ENCODE peak calls at places on chromosomes 13 and 19, in nine cellular contexts. One of them, this sample, is unnamed.

GRCh38 chr13:44523176-44524017 is 52.7 kb downstream of the TSC22D1 start:
- DNase-seq in stomach: no peak
- DNase-seq in ELR: peak; percentile 61
- DNase-seq in activated CD8-positive, alpha-beta T cell treated with anti-CD3 and anti-CD28 coated beads, Interleukin-2, amount 10 ng/mL, durations not matched to agents 7 days and 5 days: no peak
- DNase-seq in T-helper 1 cell: no peak
- DNase-seq in NCI-H2081: no peak
- DNase-seq in KG1: no peak
- DNase-seq in naive thymus-derived CD4-positive, alpha-beta T cell: no peak
- DNase-seq in neural progenitor cell: no peak
- DNase-seq in this sample: no peak

GRCh38 chr19:39327990-39328705 is 7.5 kb upstream of the LRFN1 start:
- DNase-seq in stomach: peak; percentile 91
- DNase-seq in ELR: peak; percentile 76
- DNase-seq in activated CD8-positive, alpha-beta T cell treated with anti-CD3 and anti-CD28 coated beads, Interleukin-2, amount 10 ng/mL, durations not matched to agents 7 days and 5 days: peak; percentile 86
- DNase-seq in T-helper 1 cell: peak; percentile 72
- DNase-seq in NCI-H2081: peak; percentile 47
- DNase-seq in KG1: no peak
- DNase-seq in naive thymus-derived CD4-positive, alpha-beta T cell: peak; percentile 80
- DNase-seq in neural progenitor cell: peak; percentile 93
- DNase-seq in this sample: peak; percentile 64

GRCh38 chr13:43319617-43320444 is 296.4 kb downstream of the DNAJC15 start:
- DNase-seq in stomach: no peak
- DNase-seq in ELR: no peak
- DNase-seq in activated CD8-positive, alpha-beta T cell treated with anti-CD3 and anti-CD28 coated beads, Interleukin-2, amount 10 ng/mL, durations not matched to agents 7 days and 5 days: no peak
- DNase-seq in T-helper 1 cell: no peak
- DNase-seq in NCI-H2081: no peak
- DNase-seq in KG1: no peak
- DNase-seq in naive thymus-derived CD4-positive, alpha-beta T cell: no peak
- DNase-seq in neural progenitor cell: peak; percentile 57
- DNase-seq in this sample: no peak

GRCh38 chr19:51702103-51702753 is 9.1 kb downstream of the SPACA6 start:
- DNase-seq in stomach: peak; percentile 92
- DNase-seq in ELR: peak; percentile 48
- DNase-seq in activated CD8-positive, alpha-beta T cell treated with anti-CD3 and anti-CD28 coated beads, Interleukin-2, amount 10 ng/mL, durations not matched to agents 7 days and 5 days: peak; percentile 41
- DNase-seq in T-helper 1 cell: peak; percentile 47
- DNase-seq in NCI-H2081: no peak
- DNase-seq in KG1: no peak
- DNase-seq in naive thymus-derived CD4-positive, alpha-beta T cell: no peak
- DNase-seq in neural progenitor cell: peak; percentile 85
- DNase-seq in this sample: no peak

GRCh38 chr13:34458756-34459462 is 483.2 kb upstream of the NBEA start:
- DNase-seq in stomach: no peak
- DNase-seq in ELR: no peak
- DNase-seq in activated CD8-positive, alpha-beta T cell treated with anti-CD3 and anti-CD28 coated beads, Interleukin-2, amount 10 ng/mL, durations not matched to agents 7 days and 5 days: no peak
- DNase-seq in T-helper 1 cell: no peak
- DNase-seq in NCI-H2081: peak; percentile 26
- DNase-seq in KG1: no peak
- DNase-seq in naive thymus-derived CD4-positive, alpha-beta T cell: no peak
- DNase-seq in neural progenitor cell: no peak
- DNase-seq in this sample: no peak

GRCh38 chr19:20038358-20039202 is 725 bp downstream of the ZNF682 start:
- DNase-seq in stomach: no peak
- DNase-seq in ELR: no peak
- DNase-seq in activated CD8-positive, alpha-beta T cell treated with anti-CD3 and anti-CD28 coated beads, Interleukin-2, amount 10 ng/mL, durations not matched to agents 7 days and 5 days: no peak
- DNase-seq in T-helper 1 cell: no peak
- DNase-seq in NCI-H2081: no peak
- DNase-seq in KG1: no peak
- DNase-seq in naive thymus-derived CD4-positive, alpha-beta T cell: no peak
- DNase-seq in neural progenitor cell: no peak
- DNase-seq in this sample: no peak

GRCh38 chr13:90834700-90835099 is 512.8 kb upstream of the MIR17HG start:
- DNase-seq in stomach: no peak
- DNase-seq in ELR: no peak
- DNase-seq in activated CD8-positive, alpha-beta T cell treated with anti-CD3 and anti-CD28 coated beads, Interleukin-2, amount 10 ng/mL, durations not matched to agents 7 days and 5 days: no peak
- DNase-seq in T-helper 1 cell: no peak
- DNase-seq in NCI-H2081: no peak
- DNase-seq in KG1: no peak
- DNase-seq in naive thymus-derived CD4-positive, alpha-beta T cell: no peak
- DNase-seq in neural progenitor cell: no peak
- DNase-seq in this sample: no peak

GRCh38 chr13:27625839-27626238 is 4.1 kb downstream of the POLR1D start:
- DNase-seq in stomach: no peak
- DNase-seq in ELR: no peak
- DNase-seq in activated CD8-positive, alpha-beta T cell treated with anti-CD3 and anti-CD28 coated beads, Interleukin-2, amount 10 ng/mL, durations not matched to agents 7 days and 5 days: no peak
- DNase-seq in T-helper 1 cell: no peak
- DNase-seq in NCI-H2081: no peak
- DNase-seq in KG1: no peak
- DNase-seq in naive thymus-derived CD4-positive, alpha-beta T cell: no peak
- DNase-seq in neural progenitor cell: no peak
- DNase-seq in this sample: no peak

GRCh38 chr19:54478677-54479266 is 5.7 kb upstream of the CDC42EP5 start:
- DNase-seq in stomach: no peak
- DNase-seq in ELR: peak; percentile 59
- DNase-seq in activated CD8-positive, alpha-beta T cell treated with anti-CD3 and anti-CD28 coated beads, Interleukin-2, amount 10 ng/mL, durations not matched to agents 7 days and 5 days: peak; percentile 64
- DNase-seq in T-helper 1 cell: no peak
- DNase-seq in NCI-H2081: peak; percentile 46
- DNase-seq in KG1: peak; percentile 45
- DNase-seq in naive thymus-derived CD4-positive, alpha-beta T cell: no peak
- DNase-seq in neural progenitor cell: peak; percentile 93
- DNase-seq in this sample: peak; percentile 57

GRCh38 chr19:53864308-53864836 is 3.3 kb upstream of the MYADM start:
- DNase-seq in stomach: peak; percentile 60
- DNase-seq in ELR: no peak
- DNase-seq in activated CD8-positive, alpha-beta T cell treated with anti-CD3 and anti-CD28 coated beads, Interleukin-2, amount 10 ng/mL, durations not matched to agents 7 days and 5 days: no peak
- DNase-seq in T-helper 1 cell: no peak
- DNase-seq in NCI-H2081: no peak
- DNase-seq in KG1: no peak
- DNase-seq in naive thymus-derived CD4-positive, alpha-beta T cell: no peak
- DNase-seq in neural progenitor cell: no peak
- DNase-seq in this sample: no peak

GRCh38 chr19:28074773-28075172 is 1138.2 kb downstream of the UQCRFS1 start:
- DNase-seq in stomach: no peak
- DNase-seq in ELR: no peak
- DNase-seq in activated CD8-positive, alpha-beta T cell treated with anti-CD3 and anti-CD28 coated beads, Interleukin-2, amount 10 ng/mL, durations not matched to agents 7 days and 5 days: no peak
- DNase-seq in T-helper 1 cell: no peak
- DNase-seq in NCI-H2081: no peak
- DNase-seq in KG1: no peak
- DNase-seq in naive thymus-derived CD4-positive, alpha-beta T cell: no peak
- DNase-seq in neural progenitor cell: no peak
- DNase-seq in this sample: no peak

GRCh38 chr13:85651440-85651839 is 147.8 kb downstream of the SLITRK6 start:
- DNase-seq in stomach: no peak
- DNase-seq in ELR: peak; percentile 19
- DNase-seq in activated CD8-positive, alpha-beta T cell treated with anti-CD3 and anti-CD28 coated beads, Interleukin-2, amount 10 ng/mL, durations not matched to agents 7 days and 5 days: no peak
- DNase-seq in T-helper 1 cell: no peak
- DNase-seq in NCI-H2081: no peak
- DNase-seq in KG1: no peak
- DNase-seq in naive thymus-derived CD4-positive, alpha-beta T cell: no peak
- DNase-seq in neural progenitor cell: no peak
- DNase-seq in this sample: no peak

GRCh38 chr13:49667773-49668172 is 23.5 kb downstream of the EBPL start:
- DNase-seq in stomach: no peak
- DNase-seq in ELR: peak; percentile 58
- DNase-seq in activated CD8-positive, alpha-beta T cell treated with anti-CD3 and anti-CD28 coated beads, Interleukin-2, amount 10 ng/mL, durations not matched to agents 7 days and 5 days: no peak
- DNase-seq in T-helper 1 cell: no peak
- DNase-seq in NCI-H2081: no peak
- DNase-seq in KG1: no peak
- DNase-seq in naive thymus-derived CD4-positive, alpha-beta T cell: no peak
- DNase-seq in neural progenitor cell: no peak
- DNase-seq in this sample: no peak

GRCh38 chr19:14081797-14082674 is 3.5 kb downstream of the C19orf67 start:
- DNase-seq in stomach: peak; percentile 45
- DNase-seq in ELR: peak; percentile 44
- DNase-seq in activated CD8-positive, alpha-beta T cell treated with anti-CD3 and anti-CD28 coated beads, Interleukin-2, amount 10 ng/mL, durations not matched to agents 7 days and 5 days: no peak
- DNase-seq in T-helper 1 cell: no peak
- DNase-seq in NCI-H2081: no peak
- DNase-seq in KG1: no peak
- DNase-seq in naive thymus-derived CD4-positive, alpha-beta T cell: no peak
- DNase-seq in neural progenitor cell: peak; percentile 34
- DNase-seq in this sample: no peak

GRCh38 chr13:80342541-80343371 is 1.8 kb upstream of the SPRY2 start:
- DNase-seq in stomach: peak; percentile 89
- DNase-seq in ELR: peak; percentile 79
- DNase-seq in activated CD8-positive, alpha-beta T cell treated with anti-CD3 and anti-CD28 coated beads, Interleukin-2, amount 10 ng/mL, durations not matched to agents 7 days and 5 days: peak; percentile 69
- DNase-seq in T-helper 1 cell: peak; percentile 19
- DNase-seq in NCI-H2081: peak; percentile 78
- DNase-seq in KG1: peak; percentile 50
- DNase-seq in naive thymus-derived CD4-positive, alpha-beta T cell: peak; percentile 67
- DNase-seq in neural progenitor cell: peak; percentile 90
- DNase-seq in this sample: peak; percentile 77

GRCh38 chr19:18741124-18741493 is 50.0 kb downstream of the COMP start:
- DNase-seq in stomach: no peak
- DNase-seq in ELR: no peak
- DNase-seq in activated CD8-positive, alpha-beta T cell treated with anti-CD3 and anti-CD28 coated beads, Interleukin-2, amount 10 ng/mL, durations not matched to agents 7 days and 5 days: no peak
- DNase-seq in T-helper 1 cell: no peak
- DNase-seq in NCI-H2081: peak; percentile 22
- DNase-seq in KG1: no peak
- DNase-seq in naive thymus-derived CD4-positive, alpha-beta T cell: no peak
- DNase-seq in neural progenitor cell: no peak
- DNase-seq in this sample: no peak

GRCh38 chr19:32317045-32317444 is 28.4 kb upstream of the ZNF507 start:
- DNase-seq in stomach: no peak
- DNase-seq in ELR: no peak
- DNase-seq in activated CD8-positive, alpha-beta T cell treated with anti-CD3 and anti-CD28 coated beads, Interleukin-2, amount 10 ng/mL, durations not matched to agents 7 days and 5 days: no peak
- DNase-seq in T-helper 1 cell: no peak
- DNase-seq in NCI-H2081: no peak
- DNase-seq in KG1: no peak
- DNase-seq in naive thymus-derived CD4-positive, alpha-beta T cell: no peak
- DNase-seq in neural progenitor cell: no peak
- DNase-seq in this sample: no peak

GRCh38 chr19:1268392-1269064 is 604 bp upstream of the CIRBP start:
- DNase-seq in stomach: no peak
- DNase-seq in ELR: no peak
- DNase-seq in activated CD8-positive, alpha-beta T cell treated with anti-CD3 and anti-CD28 coated beads, Interleukin-2, amount 10 ng/mL, durations not matched to agents 7 days and 5 days: no peak
- DNase-seq in T-helper 1 cell: no peak
- DNase-seq in NCI-H2081: no peak
- DNase-seq in KG1: no peak
- DNase-seq in naive thymus-derived CD4-positive, alpha-beta T cell: no peak
- DNase-seq in neural progenitor cell: no peak
- DNase-seq in this sample: no peak

GRCh38 chr19:51467864-51468544 is 9.8 kb upstream of the SIGLEC8 start:
- DNase-seq in stomach: peak; percentile 4
- DNase-seq in ELR: no peak
- DNase-seq in activated CD8-positive, alpha-beta T cell treated with anti-CD3 and anti-CD28 coated beads, Interleukin-2, amount 10 ng/mL, durations not matched to agents 7 days and 5 days: no peak
- DNase-seq in T-helper 1 cell: no peak
- DNase-seq in NCI-H2081: no peak
- DNase-seq in KG1: peak; percentile 52
- DNase-seq in naive thymus-derived CD4-positive, alpha-beta T cell: no peak
- DNase-seq in neural progenitor cell: no peak
- DNase-seq in this sample: no peak

GRCh38 chr13:73767747-73768315 is 366.4 kb downstream of the KLF12 start:
- DNase-seq in stomach: no peak
- DNase-seq in ELR: peak; percentile 20
- DNase-seq in activated CD8-positive, alpha-beta T cell treated with anti-CD3 and anti-CD28 coated beads, Interleukin-2, amount 10 ng/mL, durations not matched to agents 7 days and 5 days: peak; percentile 35
- DNase-seq in T-helper 1 cell: no peak
- DNase-seq in NCI-H2081: peak; percentile 1
- DNase-seq in KG1: no peak
- DNase-seq in naive thymus-derived CD4-positive, alpha-beta T cell: no peak
- DNase-seq in neural progenitor cell: peak; percentile 50
- DNase-seq in this sample: peak; percentile 5

GRCh38 chr13:23458972-23459371 is 25.5 kb upstream of the SACS start:
- DNase-seq in stomach: no peak
- DNase-seq in ELR: no peak
- DNase-seq in activated CD8-positive, alpha-beta T cell treated with anti-CD3 and anti-CD28 coated beads, Interleukin-2, amount 10 ng/mL, durations not matched to agents 7 days and 5 days: no peak
- DNase-seq in T-helper 1 cell: no peak
- DNase-seq in NCI-H2081: no peak
- DNase-seq in KG1: no peak
- DNase-seq in naive thymus-derived CD4-positive, alpha-beta T cell: no peak
- DNase-seq in neural progenitor cell: no peak
- DNase-seq in this sample: peak; percentile 87

This sample was measured in SK-N-DZ.